ENCODE peak calls at places on chromosome 17, in four cellular contexts. F, E, X and V are unnamed samples.

GRCh38 chr17:64221679-64222078 is 41.4 kb downstream of the TEX2 start:
- DNase-seq in E (no peak), X (no peak), F (no peak), V (no peak)

GRCh38 chr17:82238562-82239201 is 9.8 kb downstream of the SLC16A3 start:
- DNase-seq in E (peak), F (no peak), X (no peak), V (peak)

GRCh38 chr17:62892870-62893338 is 73.1 kb upstream of the TANC2 start:
- DNase-seq in X (peak), F (no peak), E (no peak), V (peak)

GRCh38 chr17:82418001-82418986 is at the start of the genes HEXD and OGFOD3:
- DNase-seq in E (peak), F (no peak), X (peak), V (peak)

GRCh38 chr17:82388223-82388921 is 16.8 kb downstream of the UTS2R start:
- DNase-seq in F (no peak), X (peak), E (peak), V (peak)

GRCh38 chr17:42617956-42618431 is 8.5 kb downstream of the TUBG1 start:
- DNase-seq in X (no peak), E (peak), F (peak), V (no peak)

GRCh38 chr17:41618341-41619161 is 5.8 kb downstream of the KRT17 start:
- DNase-seq in X (no peak), F (no peak), E (no peak), V (no peak)

GRCh38 chr17:42675984-42676423 is 790 bp downstream of the PLEKHH3 start:
- DNase-seq in X (no peak), E (peak), F (no peak), V (peak)

GRCh38 chr17:15469260-15469659 is 1.8 kb upstream of the CDRT4 start:
- DNase-seq in F (no peak), X (no peak), E (no peak), V (no peak)

GRCh38 chr17:41404024-41404651 is 6.7 kb upstream of the KRT31 start:
- DNase-seq in E (no peak), X (peak), F (no peak), V (peak)

GRCh38 chr17:78922876-78923498 is 2.2 kb downstream of the TIMP2 start:
- DNase-seq in F (no peak), X (no peak), E (no peak), V (no peak)

GRCh38 chr17:43558805-43559160 is 12.6 kb upstream of the ETV4 start:
- DNase-seq in F (no peak), X (no peak), E (no peak), V (no peak)

GRCh38 chr17:70767102-70767701 is 597.9 kb downstream of the KCNJ2 start:
- DNase-seq in F (no peak), E (no peak), X (peak), V (peak)

GRCh38 chr17:46026045-46026814 is 27.2 kb downstream of the STH start:
- DNase-seq in E (no peak), X (no peak), F (no peak), V (no peak)

GRCh38 chr17:61412860-61413653 is 13.4 kb downstream of the TBX2 start:
- DNase-seq in E (no peak), F (no peak), X (peak), V (peak)

GRCh38 chr17:75848523-75849303 is 4.5 kb upstream of the UNC13D start:
- DNase-seq in F (no peak), E (no peak), X (peak), V (peak)

GRCh38 chr17:53919356-53919755 is 96.6 kb downstream of the KIF2B start:
- DNase-seq in X (no peak), E (no peak), F (no peak), V (no peak)

GRCh38 chr17:72465191-72466024 is 344.6 kb downstream of the SOX9 start:
- DNase-seq in X (peak), F (peak), E (no peak), V (peak)

GRCh38 chr17:81003711-81004335 is 12.2 kb downstream of the CHMP6 start:
- DNase-seq in F (no peak), E (peak), X (no peak), V (no peak)

GRCh38 chr17:57911834-57912673 is 43.2 kb downstream of the CUEDC1 start:
- DNase-seq in E (no peak), X (peak), F (no peak), V (no peak)

GRCh38 chr17:56141046-56141839 is 12.0 kb upstream of the ANKFN1 start:
- DNase-seq in X (no peak), F (no peak), E (no peak), V (no peak)

GRCh38 chr17:58279016-58279671 is 1.6 kb downstream of the MPO start:
- DNase-seq in X (no peak), E (peak), F (no peak), V (no peak)

GRCh38 chr17:75908201-75908600 is 3.5 kb upstream of the MRPL38 start:
- DNase-seq in F (no peak), E (no peak), X (no peak), V (no peak)

GRCh38 chr17:76537288-76537577 is 276 bp downstream of the CYGB start:
- DNase-seq in F (no peak), E (no peak), X (no peak), V (no peak)

GRCh38 chr17:49022391-49022941 is 25.3 kb downstream of the IGF2BP1 start:
- DNase-seq in X (peak), F (no peak), E (peak), V (peak)

GRCh38 chr17:3804503-3804931 is 3.5 kb upstream of the ITGAE start:
- DNase-seq in F (peak), E (no peak), X (peak), V (no peak)

GRCh38 chr17:81519284-81520020 is 6.9 kb upstream of the ACTG1 start:
- DNase-seq in X (no peak), E (peak), F (no peak), V (peak)

GRCh38 chr17:63437287-63438091 is 8.6 kb downstream of the CYB561 start:
- DNase-seq in X (no peak), E (peak), F (no peak), V (no peak)

GRCh38 chr17:49029841-49030240 is 32.7 kb downstream of the IGF2BP1 start:
- DNase-seq in E (no peak), F (no peak), X (no peak), V (no peak)

GRCh38 chr17:50905460-50905803 is 39.3 kb upstream of the TOB1 start:
- DNase-seq in X (peak), E (no peak), F (no peak), V (no peak)

GRCh38 chr17:78628547-78629435 is 51.6 kb upstream of the DNAH17 start:
- DNase-seq in F (no peak), E (no peak), X (no peak), V (no peak)

GRCh38 chr17:45366691-45367090 is 49.9 kb upstream of the MAP3K14 start:
- DNase-seq in X (no peak), F (no peak), E (no peak), V (no peak)

GRCh38 chr17:2368383-2368782 is 31.1 kb downstream of the SGSM2 start:
- DNase-seq in X (no peak), F (no peak), E (no peak), V (no peak)

GRCh38 chr17:44688675-44689491 is 693 bp downstream of the CCDC43 start:
- DNase-seq in E (no peak), X (peak), F (no peak), V (no peak)

GRCh38 chr17:32341857-32342602 is at the start of gene C17orf75:
- DNase-seq in X (peak), E (peak), F (peak), V (peak)

GRCh38 chr17:80101160-80101945 is at the start of gene GAA:
- DNase-seq in E (peak), F (peak), X (peak), V (peak)

GRCh38 chr17:37100231-37100630 is 151.5 kb downstream of the AATF start:
- DNase-seq in E (no peak), X (no peak), F (no peak), V (no peak)

GRCh38 chr17:37103191-37103590 is 154.4 kb downstream of the AATF start:
- DNase-seq in X (no peak), E (no peak), F (no peak), V (no peak)

GRCh38 chr17:37098910-37099664 is 150.3 kb downstream of the AATF start:
- DNase-seq in E (no peak), X (no peak), F (no peak), V (no peak)

GRCh38 chr17:37097162-37097561 is 148.4 kb downstream of the AATF start:
- DNase-seq in E (no peak), F (no peak), X (no peak), V (no peak)

GRCh38 chr17:37101306-37101705 is 152.6 kb downstream of the AATF start:
- DNase-seq in E (no peak), F (no peak), X (no peak), V (no peak)
- TF ChIP-seq MAX in E (no peak), F (no peak), X (no peak), V (no peak)

DNA sequence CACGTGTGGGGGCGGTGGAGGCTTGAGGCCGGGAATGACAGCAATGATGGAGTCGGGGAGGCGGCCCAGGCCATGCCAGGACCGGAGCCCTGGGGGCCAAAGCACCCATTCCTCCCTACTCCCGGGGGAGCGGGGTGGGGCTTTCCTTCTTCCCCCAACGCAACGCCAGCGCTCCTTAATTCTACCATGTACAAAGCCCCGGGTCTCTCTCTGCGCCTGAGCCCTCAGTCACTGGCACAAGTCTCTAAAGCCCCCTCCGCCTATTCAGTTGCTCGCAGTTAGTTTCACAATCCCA is 241 bp upstream of the RNF227 start:
- DNase-seq in F (no peak), E (no peak), X (no peak), V (no peak)
- TF ChIP-seq POLR2AphosphoS2 in F (no peak), E (no peak), X (no peak), V (no peak)

GRCh38 chr17:1179635-1180433 is at the start of gene ABR:
- DNase-seq in E (peak), F (no peak), X (no peak), V (no peak)
- TF ChIP-seq MAX in E (no peak), F (no peak), X (no peak), V (no peak)

GRCh38 chr17:60391419-60392041 is 403 bp downstream of the USP32 start:
- DNase-seq in E (no peak), F (no peak), X (no peak), V (no peak)

GRCh38 chr17:60392042-60392844 is at the start of gene USP32:
- DNase-seq in X (peak), E (peak), F (peak), V (peak)

GRCh38 chr17:60393840-60394529 is 2.1 kb upstream of the USP32 start:
- DNase-seq in X (no peak), E (no peak), F (no peak), V (no peak)

GRCh38 chr17:60390881-60391418 is 983 bp downstream of the USP32 start:
- DNase-seq in X (peak), E (no peak), F (no peak), V (peak)

GRCh38 chr17:60392845-60393702 is 1.1 kb upstream of the USP32 start:
- DNase-seq in E (no peak), X (peak), F (peak), V (peak)
- TF ChIP-seq POLR2AphosphoS2 in E (no peak), X (no peak), F (no peak), V (no peak)

GRCh38 chr17:16952401-16952800 is 19.5 kb downstream of the TNFRSF13B start:
- DNase-seq in X (no peak), F (no peak), E (no peak), V (no peak)

GRCh38 chr17:16954541-16954940 is 17.4 kb downstream of the TNFRSF13B start:
- DNase-seq in E (no peak), X (no peak), F (no peak), V (no peak)

GRCh38 chr17:16953347-16953746 is 18.6 kb downstream of the TNFRSF13B start:
- DNase-seq in F (no peak), E (no peak), X (no peak), V (no peak)

GRCh38 chr17:16950488-16950887 is 21.4 kb downstream of the TNFRSF13B start:
- DNase-seq in E (no peak), X (no peak), F (no peak), V (no peak)

DNA sequence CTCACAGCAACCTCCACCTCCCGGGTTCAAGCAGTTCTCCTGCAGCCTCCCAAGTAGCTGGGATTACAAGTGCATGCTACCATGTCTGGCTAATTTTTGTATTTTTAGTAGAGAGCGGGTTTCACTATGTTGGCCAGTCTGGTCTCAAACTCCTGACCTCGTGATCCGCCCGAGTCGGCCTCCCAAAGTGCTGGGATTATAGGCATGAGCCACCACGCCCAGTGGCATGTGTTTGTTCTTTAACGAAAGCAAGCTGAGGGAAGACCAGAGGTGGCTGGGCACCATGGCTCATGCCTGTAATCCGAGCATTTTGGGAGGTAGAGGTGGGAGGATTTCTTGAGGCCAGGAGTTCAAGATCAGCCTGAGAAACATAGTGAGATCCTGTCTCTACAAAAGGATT is 18.1 kb downstream of the TNFRSF13B start:
- DNase-seq in E (no peak), X (no peak), F (no peak), V (no peak)
- TF ChIP-seq MAX in E (no peak), X (no peak), F (no peak), V (no peak)

GRCh38 chr17:34230342-34230741 is 24.7 kb upstream of the CCL2 start:
- DNase-seq in E (no peak), F (no peak), X (no peak), V (no peak)
- TF ChIP-seq POLR2AphosphoS2 in E (no peak), F (no peak), X (no peak), V (no peak)

GRCh38 chr17:68567035-68567434 is 34.1 kb downstream of the FAM20A start:
- DNase-seq in E (no peak), F (no peak), X (peak), V (no peak)
- TF ChIP-seq MAX in E (no peak), F (no peak), X (no peak), V (no peak)

GRCh38 chr17:9645858-9646555 is 690 bp downstream of the USP43 start:
- DNase-seq in E (peak), X (peak), F (no peak), V (peak)
- TF ChIP-seq POLR2AphosphoS2 in E (no peak), X (no peak), F (no peak), V (no peak)

DNA sequence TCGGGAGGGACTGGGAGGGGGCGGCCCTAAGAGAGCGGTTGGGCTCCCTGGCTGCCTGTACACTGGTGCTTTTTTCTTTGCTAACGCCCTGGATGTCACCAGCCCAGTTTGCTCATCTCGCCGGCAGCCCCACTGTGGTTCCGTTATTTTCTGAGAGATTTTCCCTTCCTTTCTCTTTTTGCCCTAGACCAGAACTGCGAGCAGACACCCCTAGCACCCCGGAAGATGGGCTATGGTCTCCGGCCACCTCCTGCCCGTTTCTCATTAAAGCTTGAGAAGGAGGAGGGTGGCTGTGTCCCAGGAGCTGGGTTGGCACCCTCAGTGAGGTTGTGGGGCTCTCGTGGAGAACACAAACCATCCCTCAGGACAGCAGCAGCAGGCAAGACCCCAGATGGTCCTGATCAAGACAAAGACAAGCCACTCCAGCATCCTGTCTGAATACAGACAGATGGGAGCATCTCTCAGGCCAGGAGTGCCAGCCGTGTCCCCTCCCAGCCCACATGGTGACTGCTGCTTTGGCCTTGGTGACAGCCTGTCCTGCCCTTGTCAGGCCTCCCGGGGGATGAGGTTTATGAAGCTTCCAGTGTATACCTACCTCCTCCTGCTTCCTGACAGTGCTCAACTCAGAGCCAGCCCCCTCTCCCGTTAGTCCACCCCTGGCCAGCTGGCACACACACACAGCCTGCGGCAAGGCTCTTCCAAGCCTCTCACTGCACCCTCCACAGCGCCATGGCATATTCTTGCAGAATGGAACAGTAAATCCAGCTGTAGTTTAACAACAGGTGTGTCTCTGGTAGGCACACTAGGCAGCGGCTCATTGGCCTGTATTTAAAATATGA is 77.2 kb downstream of the KCNJ12 start:
- DNase-seq in E (no peak), F (no peak), X (no peak), V (no peak)
- TF ChIP-seq MAX in E (no peak), F (no peak), X (no peak), V (no peak)